ENCODE peak calls at places on chromosome 6, in five cellular contexts. O is HepG2, A is SK-N-SH, H is K562, K is GM12878. N is an unnamed sample.

GRCh38 chr6:11181478-11182136 is 50.9 kb downstream of the NEDD9 start:
- DNase-seq in O (no peak), A (no peak), H (no peak), K (no peak), N (no peak)

GRCh38 chr6:44024597-44025219 is 102.5 kb downstream of the MRPL14 start:
- DNase-seq in O (no peak), A (no peak), H (no peak), K (no peak), N (no peak)

GRCh38 chr6:7136859-7137334 is 29.1 kb downstream of the RREB1 start:
- DNase-seq in O (no peak), A (no peak), H (peak; percentile 57), K (peak; percentile 81), N (no peak)

GRCh38 chr6:30782425-30783014 is 38.2 kb upstream of the IER3 start:
- DNase-seq in O (peak; percentile 90), A (no peak), H (no peak), K (no peak), N (no peak)

GRCh38 chr6:90095788-90096187 is 200.9 kb downstream of the BACH2 start:
- DNase-seq in O (no peak), A (no peak), H (no peak), K (no peak), N (no peak)

GRCh38 chr6:100612101-100612500 is 147.4 kb upstream of the SIM1 start:
- DNase-seq in O (no peak), A (no peak), H (no peak), K (no peak), N (no peak)

GRCh38 chr6:43276180-43277082 is 21.6 kb upstream of the SLC22A7 start:
- DNase-seq in O (peak; percentile 82), A (no peak), H (no peak), K (no peak), N (no peak)

GRCh38 chr6:30312266-30312665 is 14.5 kb upstream of the TRIM39 start:
- DNase-seq in O (no peak), A (no peak), H (no peak), K (no peak), N (no peak)

GRCh38 chr6:132199343-132199742 is 201.9 kb downstream of the MOXD1 start:
- DNase-seq in O (no peak), A (no peak), H (no peak), K (no peak), N (no peak)

GRCh38 chr6:7919871-7920270 is 9.3 kb upstream of the TXNDC5 start:
- DNase-seq in O (peak; percentile 36), A (no peak), H (peak; percentile 74), K (no peak), N (no peak)

GRCh38 chr6:18343741-18344140 is 43.4 kb upstream of the RNF144B start:
- DNase-seq in O (no peak), A (no peak), H (no peak), K (no peak), N (no peak)

GRCh38 chr6:134173936-134174789 is 121.7 kb upstream of the SLC2A12 start:
- DNase-seq in O (peak; percentile 79), A (peak; percentile 67), H (peak; percentile 89), K (peak; percentile 54), N (peak; percentile 72)

GRCh38 chr6:13531956-13532355 is 42.4 kb upstream of the SIRT5 start:
- DNase-seq in O (no peak), A (no peak), H (no peak), K (no peak), N (no peak)

GRCh38 chr6:12356983-12357972 is 67.1 kb downstream of the EDN1 start:
- DNase-seq in O (no peak), A (no peak), H (no peak), K (peak; percentile 86), N (no peak)

GRCh38 chr6:3755637-3756515 is 4.4 kb upstream of the PXDC1 start:
- DNase-seq in O (no peak), A (no peak), H (no peak), K (no peak), N (no peak)

GRCh38 chr6:17703256-17703694 is 3.5 kb downstream of the NUP153 start:
- DNase-seq in O (peak; percentile 50), A (no peak), H (peak; percentile 84), K (no peak), N (no peak)

DNA sequence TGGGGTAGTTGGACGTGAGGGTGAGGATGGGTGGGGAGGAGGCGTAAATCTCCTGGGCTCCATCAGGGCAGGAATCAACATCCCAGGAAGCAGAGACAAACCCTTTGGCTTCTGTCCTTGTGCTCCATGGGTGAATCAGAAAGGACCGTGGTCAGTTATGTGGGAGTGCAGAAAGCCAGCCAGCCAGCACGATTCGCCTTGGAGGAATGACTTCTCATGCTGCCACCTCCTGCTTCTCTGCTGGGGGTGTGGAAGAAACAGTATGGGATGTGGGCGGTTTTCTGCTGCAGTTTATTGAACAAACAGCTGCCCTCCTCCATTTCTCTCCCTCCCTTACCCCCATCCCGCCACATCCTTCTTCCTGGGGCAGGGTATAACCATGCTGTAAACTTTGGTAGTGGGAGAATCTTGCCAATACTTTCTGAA is 214.5 kb downstream of the SOX4 start:
- DNase-seq in O (no peak), A (no peak), H (no peak), K (no peak), N (no peak)
- TF ChIP-seq FOXM1 in O (no peak), A (no peak), H (no peak), K (no peak), N (no peak)

DNA sequence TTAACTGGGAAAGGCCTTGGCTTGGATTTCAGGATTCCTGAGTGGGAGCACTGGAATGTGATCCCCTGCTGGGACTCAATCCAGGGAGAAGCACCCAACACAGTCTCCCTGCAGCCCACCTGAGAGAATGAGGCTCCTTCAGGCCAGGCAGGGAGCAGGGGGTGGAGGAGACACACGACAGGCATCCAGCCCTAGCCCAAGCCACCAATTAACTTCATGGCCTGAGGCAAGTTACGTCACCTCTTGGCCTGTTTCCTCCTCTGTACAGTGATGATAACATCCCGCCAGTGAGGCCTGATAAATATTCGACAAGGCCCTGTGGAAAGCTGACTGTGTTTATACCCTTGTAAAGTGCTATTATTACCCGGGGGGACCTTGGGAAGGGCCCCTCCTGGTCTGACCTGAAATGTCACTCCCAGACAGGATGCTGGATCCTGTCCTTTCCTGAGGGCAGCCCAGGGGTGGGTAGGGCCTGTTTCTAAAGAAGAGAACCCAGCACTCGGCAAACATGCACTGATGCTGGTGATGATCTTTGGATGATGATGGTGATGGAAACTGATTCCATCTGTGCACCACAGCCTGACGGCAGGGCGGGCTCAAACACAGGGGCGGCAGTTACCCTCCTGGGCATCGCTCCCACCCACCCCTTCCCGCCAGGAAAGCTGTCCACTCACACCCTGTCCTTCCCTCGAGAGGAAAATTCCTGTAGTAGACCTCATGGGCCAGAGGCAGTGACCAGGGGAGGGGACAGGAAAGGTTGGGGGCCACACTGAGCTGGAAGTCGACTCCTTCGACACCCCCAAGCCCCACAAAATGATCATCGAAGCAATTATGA is 12.4 kb downstream of the FRS3 start:
- DNase-seq in O (peak; percentile 82), A (peak; percentile 89), H (peak; percentile 85), K (no peak), N (peak; percentile 80)
- TF ChIP-seq FOXM1 in O (no peak), A (no peak), H (no peak), K (no peak), N (peak; percentile 27)

GRCh38 chr6:130359736-130360135 is 6.1 kb upstream of the TMEM200A start:
- DNase-seq in O (no peak), A (no peak), H (no peak), K (no peak), N (no peak)

GRCh38 chr6:130355572-130355971 is 10.2 kb upstream of the TMEM200A start:
- DNase-seq in O (no peak), A (no peak), H (no peak), K (no peak), N (no peak)

GRCh38 chr6:130357436-130357835 is 8.4 kb upstream of the TMEM200A start:
- DNase-seq in O (no peak), A (no peak), H (no peak), K (no peak), N (no peak)

GRCh38 chr6:130354322-130354721 is 11.5 kb upstream of the TMEM200A start:
- DNase-seq in O (no peak), A (no peak), H (no peak), K (no peak), N (no peak)
- TF ChIP-seq FOXM1 in O (no peak), A (no peak), H (no peak), K (no peak), N (no peak)

GRCh38 chr6:9540534-9541126 is 874.2 kb downstream of the TFAP2A start:
- DNase-seq in O (peak; percentile 20), A (peak; percentile 20), H (peak; percentile 35), K (no peak), N (peak; percentile 39)
- TF ChIP-seq FOXM1 in O (no peak), A (no peak), H (no peak), K (no peak), N (no peak)

DNA sequence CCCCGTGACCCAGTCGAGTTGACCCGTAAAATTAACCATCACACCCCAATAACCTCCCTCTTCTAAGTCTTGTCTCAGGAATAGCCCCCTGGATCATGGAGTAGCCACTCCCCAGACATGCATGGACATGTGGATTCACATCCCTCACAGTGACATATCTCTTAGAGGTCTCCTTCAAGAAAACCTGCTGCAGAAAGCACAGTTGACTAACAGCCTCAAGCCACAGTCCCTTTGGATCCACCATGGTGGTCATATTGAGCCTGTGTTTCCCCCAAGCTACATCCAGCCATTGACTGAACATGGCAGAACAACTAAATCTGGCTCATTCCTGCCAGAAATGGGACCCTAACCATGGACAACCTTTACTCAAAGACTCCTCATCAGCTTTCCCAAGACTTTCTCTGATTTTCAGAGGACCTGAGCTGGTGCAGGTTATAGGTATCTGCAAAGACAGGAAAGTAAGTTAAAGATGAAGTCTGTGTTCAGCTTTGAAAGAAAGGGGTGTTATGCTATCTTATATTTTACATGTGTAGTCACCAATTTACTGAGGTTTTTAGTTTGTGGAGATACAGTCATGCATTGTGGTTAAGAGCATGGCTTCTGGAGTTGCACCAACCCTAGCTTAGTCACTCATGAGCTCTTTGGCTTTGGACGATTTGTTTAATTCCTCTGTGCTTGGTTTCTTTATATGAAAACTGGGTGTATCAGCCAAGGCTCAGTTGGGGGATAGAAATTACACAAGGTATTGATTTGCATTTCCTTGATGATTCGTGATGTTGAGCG is 219.1 kb downstream of the MYLK4 start:
- DNase-seq in O (no peak), A (no peak), H (no peak), K (no peak), N (no peak)
- TF ChIP-seq FOXM1 in O (no peak), A (no peak), H (no peak), K (no peak), N (no peak)

N was measured in HEK293T.